ENCODE peak calls at places on chromosomes 2 and 18, in four cellular contexts. Z, B, E and Y are unnamed samples.

GRCh38 chr2:28643324-28643723 is 108.3 kb upstream of the PPP1CB start:
- DNase-seq in Z (peak; percentile 52), B (no peak), E (peak; percentile 70), Y (peak; percentile 71)

GRCh38 chr2:149185942-149186490 is 144.4 kb upstream of the LYPD6 start:
- DNase-seq in Z (no peak), B (no peak), E (no peak), Y (no peak)

GRCh38 chr2:112149194-112149593 is 11.0 kb downstream of the FBLN7 start:
- DNase-seq in Z (no peak), B (no peak), E (no peak), Y (no peak)

GRCh38 chr2:216829533-216829932 is 30.3 kb downstream of the TNP1 start:
- DNase-seq in Z (peak; percentile 40), B (peak; percentile 61), E (peak; percentile 90), Y (peak; percentile 25)

GRCh38 chr18:58321986-58322385 is 278.0 kb downstream of the NEDD4L start:
- DNase-seq in Z (peak; percentile 89), B (peak; percentile 70), E (no peak), Y (peak; percentile 92)

GRCh38 chr18:29361843-29362242 is 1184.9 kb upstream of the CDH2 start:
- DNase-seq in Z (no peak), B (no peak), E (no peak), Y (no peak)

GRCh38 chr2:128197059-128197458 is 106.1 kb downstream of the UGGT1 start:
- DNase-seq in Z (no peak), B (no peak), E (no peak), Y (no peak)

GRCh38 chr2:219452361-219453317 is 18.0 kb downstream of the SPEG start:
- DNase-seq in Z (peak; percentile 96), B (peak; percentile 86), E (peak; percentile 98), Y (peak; percentile 98)

GRCh38 chr2:201467666-201468065 is 16.1 kb downstream of the STRADB start:
- DNase-seq in Z (peak; percentile 33), B (peak; percentile 38), E (no peak), Y (no peak)

GRCh38 chr2:72147303-72147970 is at the start of gene CYP26B1:
- DNase-seq in Z (no peak), B (no peak), E (peak; percentile 74), Y (no peak)

GRCh38 chr2:33681333-33681732 is 82.2 kb upstream of the FAM98A start:
- DNase-seq in Z (peak; percentile 19), B (peak; percentile 10), E (no peak), Y (no peak)

GRCh38 chr2:129233751-129234406 is 745.6 kb upstream of the RAB6C start:
- DNase-seq in Z (no peak), B (peak; percentile 6), E (no peak), Y (peak; percentile 57)

GRCh38 chr2:149027602-149028250 is 10.8 kb upstream of the LYPD6B start:
- DNase-seq in Z (no peak), B (no peak), E (no peak), Y (peak; percentile 96)

GRCh38 chr18:8858888-8859511 is 153.6 kb downstream of the MTCL1 start:
- DNase-seq in Z (peak; percentile 97), B (peak; percentile 97), E (no peak), Y (peak; percentile 98)

GRCh38 chr18:75143851-75144250 is 65.1 kb downstream of the PTGR3 start:
- DNase-seq in Z (no peak), B (no peak), E (no peak), Y (no peak)

GRCh38 chr2:37604716-37605115 is 66.7 kb downstream of the CDC42EP3 start:
- DNase-seq in Z (no peak), B (no peak), E (no peak), Y (peak; percentile 42)

GRCh38 chr2:181036848-181037603 is 56.6 kb downstream of the UBE2E3 start:
- DNase-seq in Z (peak; percentile 85), B (peak; percentile 80), E (no peak), Y (peak; percentile 80)

GRCh38 chr2:151765760-151766159 is 31.5 kb upstream of the NEB start:
- DNase-seq in Z (no peak), B (no peak), E (no peak), Y (no peak)

GRCh38 chr18:7958081-7958896 is 391.2 kb downstream of the PTPRM start:
- DNase-seq in Z (peak; percentile 49), B (peak; percentile 61), E (no peak), Y (peak; percentile 38)

GRCh38 chr2:115386465-115386864 is 944.0 kb downstream of the DPP10 start:
- DNase-seq in Z (no peak), B (no peak), E (no peak), Y (no peak)

GRCh38 chr2:160893581-160893980 is 266.6 kb upstream of the TANK start:
- DNase-seq in Z (no peak), B (no peak), E (no peak), Y (no peak)

GRCh38 chr2:148338544-148338943 is 306.0 kb upstream of the EPC2 start:
- DNase-seq in Z (peak; percentile 85), B (peak; percentile 79), E (no peak), Y (peak; percentile 79)

GRCh38 chr2:179354739-179355537 is 90.3 kb upstream of the SESTD1 start:
- DNase-seq in Z (peak; percentile 45), B (peak; percentile 55), E (no peak), Y (peak; percentile 2)

GRCh38 chr2:53987336-53987921 is 16.6 kb upstream of the PSME4 start:
- DNase-seq in Z (peak; percentile 57), B (peak; percentile 78), E (no peak), Y (peak; percentile 69)

GRCh38 chr2:24917086-24917485 is 3.0 kb downstream of the ADCY3 start:
- DNase-seq in Z (peak; percentile 38), B (peak; percentile 45), E (no peak), Y (no peak)

GRCh38 chr2:207683879-207684627 is 27.4 kb upstream of the CCNYL1 start:
- DNase-seq in Z (peak; percentile 86), B (peak; percentile 79), E (no peak), Y (peak; percentile 61)

GRCh38 chr2:190457256-190457655 is 49.1 kb downstream of the MFSD6 start:
- DNase-seq in Z (no peak), B (no peak), E (no peak), Y (no peak)

GRCh38 chr2:151357359-151357758 is at the start of gene TNFAIP6:
- DNase-seq in Z (peak; percentile 98), B (peak; percentile 96), E (no peak), Y (peak; percentile 82)

GRCh38 chr2:84805250-84805917 is 75.5 kb downstream of the TRABD2A start:
- DNase-seq in Z (no peak), B (peak; percentile 79), E (no peak), Y (peak; percentile 13)

GRCh38 chr2:23002234-23002633 is 382.7 kb upstream of the KLHL29 start:
- DNase-seq in Z (no peak), B (no peak), E (no peak), Y (no peak)

GRCh38 chr2:135174049-135174801 is 122.1 kb downstream of the RAB3GAP1 start:
- DNase-seq in Z (no peak), B (no peak), E (no peak), Y (no peak)

GRCh38 chr18:73235491-73235890 is 367.7 kb upstream of the NETO1 start:
- DNase-seq in Z (peak; percentile 96), B (peak; percentile 89), E (no peak), Y (peak; percentile 97)

GRCh38 chr2:215028231-215028630 is 110.2 kb downstream of the ABCA12 start:
- DNase-seq in Z (peak; percentile 41), B (peak; percentile 57), E (no peak), Y (no peak)

GRCh38 chr2:230691005-230691647 is 21.5 kb upstream of the CAB39 start:
- DNase-seq in Z (peak; percentile 78), B (peak; percentile 60), E (no peak), Y (peak; percentile 98)

GRCh38 chr2:17749753-17750438 is 3.7 kb downstream of the SMC6 start:
- DNase-seq in Z (no peak), B (no peak), E (no peak), Y (no peak)

GRCh38 chr2:9251154-9252001 is 44.8 kb downstream of the ASAP2 start:
- DNase-seq in Z (peak; percentile 84), B (no peak), E (no peak), Y (peak; percentile 87)
- H3K4me3 ChIP-seq in Z (peak overlapping the region; percentile 15), B (no peak overlapping the region), E (peak overlapping the region; percentile 45), Y (no peak overlapping the region)

GRCh38 chr2:73921581-73921980 is 5.1 kb upstream of the DGUOK start:
- DNase-seq in Z (no peak), B (no peak), E (no peak), Y (no peak)

GRCh38 chr2:73918856-73919255 is 7.8 kb upstream of the DGUOK start:
- DNase-seq in Z (no peak), B (no peak), E (no peak), Y (no peak)

GRCh38 chr2:73919596-73920228 is 7.0 kb upstream of the DGUOK start:
- DNase-seq in Z (no peak), B (no peak), E (no peak), Y (no peak)

GRCh38 chr2:73922681-73923080 is 4.0 kb upstream of the DGUOK start:
- DNase-seq in Z (no peak), B (no peak), E (no peak), Y (peak; percentile 36)

GRCh38 chr2:73920577-73921545 is 5.8 kb upstream of the DGUOK start:
- DNase-seq in Z (no peak), B (peak; percentile 26), E (no peak), Y (peak; percentile 36)
- TF ChIP-seq CTCF in Z (peak; percentile 31), B (peak; percentile 45), E (no peak), Y (peak; percentile 18)

GRCh38 chr18:76593838-76594237 is 98.8 kb upstream of the ZNF516 start:
- DNase-seq in Z (no peak), B (no peak), E (no peak), Y (no peak)

GRCh38 chr18:76594966-76595365 is 99.9 kb upstream of the ZNF516 start:
- DNase-seq in Z (no peak), B (no peak), E (no peak), Y (no peak)

GRCh38 chr18:76592096-76592495 is 97.1 kb upstream of the ZNF516 start:
- DNase-seq in Z (no peak), B (no peak), E (no peak), Y (no peak)

GRCh38 chr18:76589866-76590265 is 94.8 kb upstream of the ZNF516 start:
- DNase-seq in Z (no peak), B (no peak), E (no peak), Y (no peak)

DNA sequence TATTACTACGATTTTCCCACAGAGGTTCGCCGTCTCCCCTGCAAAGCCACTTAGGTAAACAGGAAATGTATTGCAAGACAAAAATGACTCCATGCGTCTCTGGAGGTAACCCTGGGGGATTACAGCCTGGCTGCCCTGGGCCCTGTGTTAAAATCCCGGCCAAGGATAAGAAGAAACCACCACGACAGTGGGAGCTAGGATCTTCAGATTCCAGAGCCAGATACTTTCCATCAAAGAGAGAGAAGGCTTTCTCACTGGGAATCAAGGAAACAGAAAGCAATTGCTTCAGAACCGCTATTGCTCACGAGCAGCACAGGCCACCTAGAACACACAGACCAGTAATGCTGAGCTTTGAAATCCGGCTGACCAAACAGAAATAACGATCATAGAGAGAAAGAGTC is 97.9 kb upstream of the ZNF516 start:
- DNase-seq in Z (peak; percentile 17), B (peak; percentile 57), E (no peak), Y (peak; percentile 20)
- H3K4me3 ChIP-seq in Z (no peak overlapping the region), B (peak overlapping the region; percentile 7), E (no peak overlapping the region), Y (no peak overlapping the region)

DNA sequence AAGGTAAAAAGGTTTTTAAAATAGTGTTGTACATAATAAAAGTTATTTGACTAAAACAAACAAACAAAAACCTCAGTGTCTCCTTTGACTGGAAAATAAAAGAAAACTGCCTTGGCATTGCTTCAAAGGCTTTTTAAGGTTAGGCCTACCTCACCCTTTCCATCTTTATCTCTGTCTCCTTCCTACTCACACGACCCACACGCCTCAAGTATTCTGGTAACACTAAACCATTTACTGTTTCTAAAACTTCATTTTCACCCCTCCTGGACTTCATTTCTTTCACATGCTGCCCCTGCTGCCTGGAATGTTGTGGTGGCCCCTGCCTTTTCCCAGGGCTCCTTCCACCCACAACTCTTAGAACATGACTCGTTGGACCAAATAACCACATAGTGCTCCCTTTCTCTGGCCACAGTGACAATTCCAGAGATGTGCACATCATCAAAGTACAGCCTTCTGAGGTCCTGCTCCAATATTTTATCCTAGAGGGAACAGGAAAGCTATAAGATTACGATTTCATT is 54.0 kb downstream of the ERBB4 start:
- DNase-seq in Z (no peak), B (no peak), E (no peak), Y (no peak)
- TF ChIP-seq CTCF in Z (no peak), B (no peak), E (no peak), Y (no peak)